ENCODE peak calls at places on chromosomes 12 and 14, in ten cellular contexts. U is fibroblast of lung; I is astrocyte; N is lower lobe of right lung; F is tibial nerve; W is SK-N-SH; O is CD4-positive, alpha-beta T cell; M is mesenchymal stem cell; Z is Karpas-422; E is adipocyte. S is an unnamed sample. For H3K9me3, the result is how much of the 10 kb centered on the place peaks cover.

GRCh38 chr14:85050180-85050579 is 479.8 kb upstream of the FLRT2 start:
- DNase-seq in E (no peak), F (no peak), I (no peak), N (no peak), W (no peak), M (no peak), O (no peak), Z (no peak), U (no peak), S (no peak)

GRCh38 chr12:53568428-53569173 is 57.6 kb downstream of the ATF7 start:
- DNase-seq in F (no peak), M (peak), E (no peak), I (peak), W (no peak), Z (no peak), N (no peak), O (no peak), U (peak), S (no peak)

GRCh38 chr12:121980211-121980891 is 41.3 kb upstream of the BCL7A start:
- DNase-seq in E (no peak), O (no peak), M (no peak), W (no peak), U (peak), N (no peak), Z (peak), F (no peak), I (no peak), S (no peak)

GRCh38 chr14:55610717-55611370 is 30.8 kb downstream of the KTN1 start:
- DNase-seq in Z (no peak), W (no peak), I (no peak), F (no peak), M (no peak), N (no peak), U (no peak), O (no peak), E (no peak), S (no peak)

GRCh38 chr14:75343914-75344313 is 65.3 kb downstream of the FOS start:
- DNase-seq in W (no peak), O (no peak), I (peak), E (peak), Z (no peak), F (no peak), M (no peak), U (peak), N (no peak), S (no peak)

GRCh38 chr12:26318661-26319068 is 123.3 kb downstream of the SSPN start:
- DNase-seq in E (peak), F (peak), N (peak), U (peak), I (peak), M (peak), Z (peak), W (no peak), O (no peak), S (no peak)

GRCh38 chr12:39619316-39619659 is 315 bp downstream of the ABCD2 start:
- DNase-seq in W (peak), M (no peak), E (no peak), I (no peak), O (no peak), N (no peak), F (no peak), U (no peak), Z (no peak), S (no peak)

GRCh38 chr14:55936691-55937090 is 181.5 kb upstream of the PELI2 start:
- DNase-seq in N (no peak), W (no peak), Z (no peak), F (no peak), I (peak), M (no peak), O (no peak), E (peak), U (peak), S (no peak)

GRCh38 chr14:68084256-68084655 is 264.7 kb downstream of the RAD51B start:
- DNase-seq in U (peak), O (no peak), M (peak), Z (no peak), E (no peak), N (no peak), W (no peak), F (no peak), I (no peak), S (no peak)

GRCh38 chr12:49416892-49417291 is 49.6 kb downstream of the SPATS2 start:
- DNase-seq in F (no peak), U (no peak), M (no peak), O (no peak), N (no peak), W (no peak), I (no peak), E (no peak), Z (no peak), S (no peak)

GRCh38 chr12:51590347-51591019 is 550 bp upstream of the SCN8A start:
- DNase-seq in W (peak), E (peak), N (peak), U (peak), Z (peak), O (peak), F (no peak), M (peak), I (peak), S (peak)

GRCh38 chr12:57965766-57966165 is 24.4 kb downstream of the ATP23 start:
- DNase-seq in E (no peak), M (no peak), U (no peak), F (no peak), N (no peak), O (no peak), Z (no peak), I (no peak), W (no peak), S (no peak)

DNA sequence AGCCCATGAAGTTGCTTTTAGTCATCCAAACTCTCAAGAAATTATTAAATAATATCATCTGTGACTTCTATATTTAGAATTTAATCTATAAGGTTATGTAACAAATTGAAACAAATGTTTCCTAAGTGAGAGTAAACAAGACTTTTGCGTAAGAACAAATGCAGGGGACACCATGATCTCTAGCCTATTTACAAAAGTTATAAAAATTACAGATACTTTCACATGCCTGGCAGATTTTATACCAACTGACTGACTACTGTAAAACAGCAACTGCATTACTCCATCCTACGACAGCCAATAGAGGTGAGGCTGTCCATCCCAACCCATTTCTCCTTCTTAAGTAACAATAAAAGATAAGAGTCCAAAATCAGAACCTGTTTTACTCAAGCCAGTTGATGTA is 20.4 kb upstream of the DIO2 start:
- DNase-seq in I (no peak), N (no peak), U (no peak), O (no peak), M (no peak), Z (no peak), F (no peak), W (no peak), E (no peak), S (no peak)
- H3K9me3 ChIP-seq in I (under half), N (under half), U (under half), O (under half), M (under half), Z (under half), F (under half), W (under half), E (under half), S (under half)

GRCh38 chr12:82698959-82699358 is 12.3 kb downstream of the TMTC2 start:
- DNase-seq in I (no peak), M (no peak), N (no peak), U (no peak), O (no peak), W (no peak), E (no peak), Z (no peak), F (no peak), S (no peak)
- H3K9me3 ChIP-seq in I (under half), M (under half), N (under half), U (under half), O (under half), W (under half), E (under half), Z (under half), F (under half), S (under half)

GRCh38 chr12:7346571-7347225 is 42.8 kb downstream of the ACSM4 start:
- DNase-seq in Z (no peak), E (no peak), M (no peak), N (no peak), F (no peak), W (no peak), O (no peak), I (no peak), U (no peak), S (no peak)

GRCh38 chr12:7344831-7345230 is 41.0 kb downstream of the ACSM4 start:
- DNase-seq in U (no peak), O (no peak), I (no peak), Z (no peak), M (no peak), W (no peak), N (no peak), F (no peak), E (no peak), S (no peak)

GRCh38 chr12:7349418-7349817 is 45.5 kb downstream of the ACSM4 start:
- DNase-seq in I (no peak), F (no peak), N (no peak), W (no peak), E (no peak), O (no peak), M (no peak), Z (no peak), U (no peak), S (no peak)

GRCh38 chr12:7339675-7340074 is 35.8 kb downstream of the ACSM4 start:
- DNase-seq in I (no peak), F (no peak), M (no peak), W (no peak), Z (no peak), U (no peak), O (no peak), E (no peak), N (no peak), S (no peak)

DNA sequence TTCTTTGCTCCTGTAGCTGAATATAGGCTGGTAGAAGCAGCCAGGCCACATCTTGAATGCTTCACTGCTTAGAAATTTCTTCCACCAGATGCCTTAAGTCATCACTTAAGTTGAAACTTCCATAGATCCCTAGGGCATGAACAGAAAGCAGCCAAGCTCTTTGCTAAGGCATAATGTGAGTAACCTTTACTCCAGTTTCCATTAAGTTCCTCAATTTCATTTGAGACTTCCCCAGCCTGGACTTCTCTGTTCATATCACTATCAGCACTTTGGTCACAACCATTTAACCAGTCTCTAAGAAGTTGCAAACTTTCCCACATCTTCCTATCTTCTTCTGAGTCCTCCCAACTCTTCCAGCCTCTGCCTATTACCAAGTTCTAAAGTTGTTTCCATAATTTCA is 41.4 kb downstream of the ACSM4 start:
- DNase-seq in E (no peak), N (no peak), M (peak), Z (no peak), O (no peak), I (no peak), W (no peak), U (no peak), F (no peak), S (no peak)
- H3K9me3 ChIP-seq in E (under half), N (under half), M (under half), Z (under half), O (under half), I (under half), W (under half), U (under half), F (under half), S (under half)

GRCh38 chr14:106841701-106842100 is 1315.3 kb downstream of the TMEM121 start:
- DNase-seq in O (no peak), W (no peak), F (no peak), I (no peak), U (no peak), Z (no peak), M (no peak), N (no peak), E (peak), S (no peak)
- H3K9me3 ChIP-seq in O (under half), W (under half), F (under half), I (under half), U (under half), Z (under half), M (under half), N (under half), E (under half), S (under half)

GRCh38 chr14:105926415-105927093 is 400.2 kb downstream of the TMEM121 start:
- DNase-seq in Z (no peak), N (peak), O (no peak), W (no peak), I (no peak), E (no peak), F (no peak), M (no peak), U (no peak), S (no peak)
- H3K9me3 ChIP-seq in Z (under half), N (under half), O (under half), W (under half), I (under half), E (under half), F (under half), M (under half), U (under half), S (under half)